ENCODE peak calls at places on chromosomes 5 and 9, in nine cellular contexts. L is activated T-helper 1 cell treated with Interleukin-2 at 50 U/mL for 16 hours; T is AG09309; O is GM03348; D is ovary; H is brain pericyte; I is tibial artery; W is AG09319; X is stimulated activated CD8-positive, alpha-beta memory T cell treated with anti-CD3 and anti-CD28 coated beads, Interleukin-4, amount 100 ng/mL, for 1 hour. Q is an unnamed sample.

GRCh38 chr9:38112010-38112409 is 43.0 kb upstream of the SHB start:
- DNase-seq in H (no peak), X (no peak), D (no peak), W (no peak), O (no peak), I (no peak), L (no peak), T (no peak), Q (no peak)

GRCh38 chr5:3107118-3107517 is 355.6 kb upstream of the IRX2 start:
- DNase-seq in O (no peak), T (no peak), X (no peak), L (no peak), D (no peak), H (no peak), I (no peak), W (no peak), Q (no peak)

GRCh38 chr5:38207343-38207742 is 51.0 kb upstream of the EGFLAM start:
- DNase-seq in D (no peak), X (no peak), I (no peak), O (no peak), L (no peak), H (no peak), T (no peak), W (no peak), Q (no peak)

GRCh38 chr9:90773593-90773992 is 28.0 kb upstream of the SYK start:
- DNase-seq in H (no peak), O (peak), T (no peak), W (no peak), D (no peak), X (no peak), L (no peak), I (no peak), Q (no peak)

GRCh38 chr5:43997647-43998251 is 391.5 kb downstream of the FGF10 start:
- DNase-seq in D (no peak), O (no peak), X (no peak), L (no peak), T (no peak), I (no peak), W (peak), H (peak), Q (peak)

GRCh38 chr5:1001406-1002270 is 7.0 kb upstream of the NKD2 start:
- DNase-seq in W (no peak), D (no peak), L (no peak), O (no peak), I (peak), T (no peak), X (no peak), H (no peak), Q (no peak)

GRCh38 chr5:73464016-73464745 is 15.6 kb upstream of the FOXD1 start:
- DNase-seq in L (no peak), W (peak), T (peak), X (no peak), H (no peak), D (no peak), O (peak), I (no peak), Q (peak)

GRCh38 chr9:99411068-99411467 is 189.0 kb downstream of the SEC61B start:
- DNase-seq in I (no peak), X (no peak), H (no peak), L (no peak), O (no peak), T (no peak), W (no peak), D (no peak), Q (no peak)

GRCh38 chr5:25553082-25553481 is 908.3 kb upstream of the CDH10 start:
- DNase-seq in L (no peak), W (no peak), H (no peak), D (no peak), I (no peak), O (no peak), T (no peak), X (no peak), Q (no peak)

GRCh38 chr9:36665921-36666429 is 93.3 kb downstream of the MELK start:
- DNase-seq in I (no peak), H (no peak), O (no peak), L (no peak), W (no peak), T (no peak), D (no peak), X (no peak), Q (no peak)

GRCh38 chr5:14190194-14191164 is 47.3 kb downstream of the TRIO start:
- DNase-seq in W (peak), H (no peak), I (peak), T (peak), L (no peak), D (no peak), O (peak), X (no peak), Q (peak)

GRCh38 chr5:54703568-54704255 is 186.2 kb downstream of the SNX18 start:
- DNase-seq in L (no peak), D (no peak), T (no peak), X (no peak), O (no peak), H (no peak), I (no peak), W (no peak), Q (no peak)

GRCh38 chr5:109354761-109355160 is 55.0 kb downstream of the PJA2 start:
- DNase-seq in W (no peak), H (no peak), X (no peak), L (no peak), T (no peak), I (no peak), D (no peak), O (no peak), Q (no peak)

GRCh38 chr9:136644593-136645342 is 17.9 kb upstream of the EGFL7 start:
- DNase-seq in L (peak), I (peak), O (peak), W (no peak), X (peak), T (no peak), H (no peak), D (peak), Q (no peak)

GRCh38 chr9:138007566-138008080 is 130.0 kb downstream of the CACNA1B start:
- DNase-seq in O (no peak), W (no peak), L (no peak), X (no peak), D (peak), I (no peak), H (no peak), T (no peak), Q (no peak)

GRCh38 chr5:146873186-146873917 is 5.2 kb downstream of the PPP2R2B start:
- DNase-seq in O (no peak), L (no peak), T (no peak), X (no peak), D (no peak), H (no peak), W (no peak), I (no peak), Q (no peak)

GRCh38 chr9:37311938-37312730 is 110.4 kb upstream of the GRHPR start:
- DNase-seq in X (no peak), L (no peak), W (no peak), H (no peak), D (no peak), I (no peak), O (peak), T (no peak), Q (no peak)

GRCh38 chr9:37619806-37620205 is 27.4 kb upstream of the TOMM5 start:
- DNase-seq in L (no peak), T (no peak), W (no peak), H (no peak), O (no peak), I (no peak), X (no peak), D (no peak), Q (no peak)

GRCh38 chr9:131697908-131698714 is 41.8 kb downstream of the RAPGEF1 start:
- DNase-seq in O (no peak), W (no peak), T (no peak), X (no peak), H (no peak), I (peak), D (no peak), L (no peak), Q (no peak)

GRCh38 chr5:24141046-24141445 is 503.7 kb downstream of the CDH10 start:
- DNase-seq in X (no peak), T (no peak), H (no peak), O (peak), D (no peak), W (no peak), I (no peak), L (no peak), Q (no peak)

GRCh38 chr9:112473986-112474385 is 12.6 kb upstream of the KIAA1958 start:
- DNase-seq in I (no peak), D (no peak), X (no peak), H (no peak), T (no peak), O (no peak), L (no peak), W (no peak), Q (no peak)

GRCh38 chr5:80399553-80400239 is 8.2 kb upstream of the ZFYVE16 start:
- DNase-seq in T (peak), W (peak), O (peak), H (no peak), L (no peak), I (no peak), X (no peak), D (no peak), Q (no peak)

GRCh38 chr5:99814311-99815063 is 720.7 kb upstream of the FAM174A start:
- DNase-seq in D (no peak), O (no peak), T (no peak), X (no peak), W (no peak), H (no peak), I (no peak), L (no peak), Q (no peak)